ENCODE peak calls at places on chromosomes 11 and 22, in five cellular contexts. One of them, this sample, is unnamed.

GRCh38 chr11:113677648-113678047 is 28.5 kb downstream of the TMPRSS5 start:
- DNase-seq in H9: no peak
- DNase-seq in tibial artery: no peak
- DNase-seq in AG10803: no peak
- DNase-seq in K562: no peak
- DNase-seq in this sample: no peak

GRCh38 chr11:56909563-56909962 is 79.2 kb upstream of the OR5AK2 start:
- DNase-seq in K562: no peak
- DNase-seq in H9: no peak
- DNase-seq in AG10803: no peak
- DNase-seq in tibial artery: no peak
- DNase-seq in this sample: no peak

GRCh38 chr22:46066691-46067090 is 83.6 kb upstream of the PPARA start:
- DNase-seq in K562: no peak
- DNase-seq in H9: no peak
- DNase-seq in tibial artery: peak
- DNase-seq in AG10803: peak
- DNase-seq in this sample: no peak

GRCh38 chr11:86802601-86803051 is 2.3 kb downstream of the PRSS23 start:
- DNase-seq in AG10803: peak
- DNase-seq in H9: peak
- DNase-seq in K562: peak
- DNase-seq in tibial artery: no peak
- DNase-seq in this sample: no peak

GRCh38 chr11:119774180-119774763 is 45.3 kb upstream of the NECTIN1 start:
- DNase-seq in AG10803: no peak
- DNase-seq in H9: peak
- DNase-seq in tibial artery: no peak
- DNase-seq in K562: no peak
- DNase-seq in this sample: no peak

GRCh38 chr11:73288197-73288872 is 16.2 kb downstream of the P2RY6 start:
- DNase-seq in tibial artery: no peak
- DNase-seq in AG10803: no peak
- DNase-seq in K562: no peak
- DNase-seq in H9: no peak
- DNase-seq in this sample: no peak

GRCh38 chr11:132943737-132944556 is 588.4 kb downstream of the OPCML start:
- DNase-seq in H9: peak
- DNase-seq in AG10803: peak
- DNase-seq in tibial artery: no peak
- DNase-seq in K562: no peak
- DNase-seq in this sample: peak

GRCh38 chr11:10793470-10794255 is 15.1 kb downstream of the EIF4G2 start:
- DNase-seq in K562: no peak
- DNase-seq in AG10803: no peak
- DNase-seq in H9: no peak
- DNase-seq in tibial artery: no peak
- DNase-seq in this sample: no peak

DNA sequence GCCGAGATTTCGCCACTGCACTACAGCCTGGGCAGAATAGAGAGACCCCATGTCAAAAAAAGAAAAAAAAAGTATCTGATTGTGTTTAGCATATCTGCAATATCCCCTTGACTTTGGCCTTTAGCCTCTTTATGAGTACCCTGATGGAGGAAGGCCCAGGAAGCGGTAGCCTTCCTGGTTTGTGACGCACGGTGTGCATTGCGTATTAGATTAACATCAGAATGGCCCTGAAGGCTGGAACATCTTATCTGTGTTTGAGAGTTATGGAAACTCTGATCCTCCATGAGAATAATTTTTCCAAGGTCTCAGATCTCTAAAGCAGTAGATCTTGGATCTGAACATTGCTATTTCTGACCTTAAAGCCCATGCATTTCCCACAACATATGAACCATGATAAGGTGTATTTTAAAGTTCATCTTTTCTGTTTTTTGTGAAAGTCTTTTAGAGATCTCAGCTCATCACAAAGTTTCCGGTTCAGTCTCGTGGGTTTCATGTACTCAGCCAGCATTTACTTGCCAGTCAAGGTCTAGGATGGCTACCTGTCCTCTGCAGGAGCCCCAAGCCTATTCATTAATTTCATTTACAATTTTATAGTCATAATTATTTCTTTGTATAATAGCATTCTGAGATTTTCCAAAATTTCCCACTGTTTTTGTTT is 663 bp upstream of the FDX1 start:
- DNase-seq in H9: no peak
- DNase-seq in AG10803: no peak
- DNase-seq in K562: no peak
- DNase-seq in tibial artery: no peak
- DNase-seq in this sample: no peak
- TF ChIP-seq CTCF in H9: no peak
- TF ChIP-seq CTCF in AG10803: no peak
- TF ChIP-seq CTCF in K562: no peak
- TF ChIP-seq CTCF in tibial artery: no peak
- TF ChIP-seq CTCF in this sample: no peak

DNA sequence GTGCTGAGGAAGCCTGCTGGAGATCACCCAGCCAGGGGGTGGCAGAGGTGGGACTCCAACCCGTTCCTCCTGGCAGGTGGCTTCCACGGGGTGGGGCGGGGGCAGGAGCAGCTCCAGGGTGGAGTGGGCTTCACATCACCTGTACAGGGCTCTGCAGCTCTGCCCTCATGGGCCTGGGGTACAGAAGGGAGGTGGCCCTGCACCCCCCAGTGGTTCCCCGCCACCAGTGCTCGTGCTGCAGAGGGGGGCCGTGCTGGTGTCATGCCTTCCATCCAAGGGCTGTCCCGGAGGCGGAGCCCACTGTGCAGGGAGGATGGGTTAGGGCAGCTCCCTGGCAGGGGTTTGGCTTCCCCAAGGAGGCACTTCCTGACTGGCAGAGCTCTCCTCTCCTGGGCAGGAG is 76.4 kb upstream of the SHISAL1 start:
- DNase-seq in H9: no peak
- DNase-seq in tibial artery: no peak
- DNase-seq in K562: no peak
- DNase-seq in AG10803: no peak
- DNase-seq in this sample: no peak
- TF ChIP-seq CTCF in H9: no peak
- TF ChIP-seq CTCF in tibial artery: no peak
- TF ChIP-seq CTCF in K562: no peak
- TF ChIP-seq CTCF in AG10803: no peak
- TF ChIP-seq CTCF in this sample: no peak

DNA sequence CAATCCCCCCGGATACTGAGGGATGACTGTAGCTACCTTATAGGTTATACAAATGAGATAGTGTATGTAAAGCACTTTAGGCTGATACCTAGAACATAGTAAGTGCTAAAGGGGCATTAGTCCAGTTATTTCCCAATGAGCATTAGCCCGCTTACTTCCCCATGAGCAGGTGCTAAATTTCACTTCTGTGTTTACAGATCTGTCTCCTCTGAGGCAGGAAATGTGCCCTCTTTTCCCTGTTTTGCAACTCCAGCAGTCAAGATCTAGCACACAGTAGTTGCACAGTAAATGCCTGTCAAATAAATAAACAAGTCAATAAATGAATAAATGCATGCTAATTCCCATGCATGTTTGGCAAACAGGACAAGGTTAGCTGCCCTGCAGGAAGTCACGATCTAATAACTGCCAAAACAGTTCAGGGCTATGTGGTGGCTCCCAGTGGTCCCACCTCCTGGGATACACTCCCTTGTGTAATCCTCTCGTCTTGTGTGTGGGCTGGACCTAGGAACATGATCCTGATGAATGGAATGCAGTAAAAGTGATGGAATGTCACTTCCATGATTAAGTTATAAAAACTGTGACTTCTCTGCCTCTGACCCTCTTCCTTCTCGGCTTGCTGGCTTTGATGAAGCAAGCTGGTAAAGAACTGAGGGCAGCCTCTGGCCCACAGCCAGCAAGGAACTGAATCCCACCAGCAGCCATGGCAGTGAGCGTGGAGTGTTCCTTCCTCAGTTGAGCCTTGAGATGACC is 459.0 kb downstream of the SOX6 start:
- DNase-seq in AG10803: peak
- DNase-seq in H9: no peak
- DNase-seq in tibial artery: no peak
- DNase-seq in K562: no peak
- DNase-seq in this sample: no peak
- TF ChIP-seq CTCF in AG10803: no peak
- TF ChIP-seq CTCF in H9: no peak
- TF ChIP-seq CTCF in tibial artery: no peak
- TF ChIP-seq CTCF in K562: no peak
- TF ChIP-seq CTCF in this sample: no peak

DNA sequence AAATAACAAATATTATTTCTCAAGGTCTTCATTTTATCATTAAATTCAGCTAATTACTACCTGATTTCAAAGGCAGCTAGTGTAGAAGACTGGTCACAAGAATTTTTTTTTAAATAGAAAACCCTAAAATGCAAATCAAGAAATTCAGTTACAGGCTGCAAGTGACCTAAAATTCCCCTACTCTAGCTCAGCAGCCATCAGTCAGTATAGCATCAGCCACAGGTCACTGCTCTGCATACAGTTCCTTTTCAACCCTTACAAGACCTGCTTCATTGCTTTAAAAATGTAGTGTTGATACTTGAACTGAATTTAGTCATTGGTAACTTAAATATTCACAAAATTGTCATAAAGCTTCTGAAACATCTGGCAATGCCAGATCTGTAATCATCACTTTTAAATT is 9.5 kb upstream of the B3GNT6 start:
- DNase-seq in K562: no peak
- DNase-seq in tibial artery: no peak
- DNase-seq in AG10803: no peak
- DNase-seq in H9: no peak
- DNase-seq in this sample: no peak
- TF ChIP-seq CTCF in K562: no peak
- TF ChIP-seq CTCF in tibial artery: no peak
- TF ChIP-seq CTCF in AG10803: no peak
- TF ChIP-seq CTCF in H9: no peak
- TF ChIP-seq CTCF in this sample: no peak

GRCh38 chr22:37420656-37421467 is 6.4 kb downstream of the ELFN2 start:
- DNase-seq in K562: no peak
- DNase-seq in tibial artery: peak
- DNase-seq in AG10803: no peak
- DNase-seq in H9: no peak
- DNase-seq in this sample: no peak
- TF ChIP-seq CTCF in K562: no peak
- TF ChIP-seq CTCF in tibial artery: no peak
- TF ChIP-seq CTCF in AG10803: peak
- TF ChIP-seq CTCF in H9: peak
- TF ChIP-seq CTCF in this sample: no peak

This sample was measured in osteocyte.